ENCODE peak calls at places on chromosomes 13 and 19, in six cellular contexts. One of them, this sample, is unnamed.
A peak's percentile ranks its signal among the peaks of the same experiment; 100 is the strongest.

GRCh38 chr19:33559996-33560395 is 38.4 kb upstream of the PEPD start:
- DNase-seq in lower lobe of right lung: no peak
- DNase-seq in aorta: peak; percentile 46
- DNase-seq in heart right ventricle: no peak
- DNase-seq in A549: no peak
- DNase-seq in CD8-positive, alpha-beta T cell: no peak
- DNase-seq in this sample: no peak

GRCh38 chr19:48668332-48668731 is 4.5 kb downstream of the NTN5 start:
- DNase-seq in heart right ventricle: no peak
- DNase-seq in A549: no peak
- DNase-seq in CD8-positive, alpha-beta T cell: no peak
- DNase-seq in aorta: no peak
- DNase-seq in lower lobe of right lung: no peak
- DNase-seq in this sample: no peak

GRCh38 chr13:31764556-31764955 is 25.2 kb downstream of the RXFP2 start:
- DNase-seq in CD8-positive, alpha-beta T cell: no peak
- DNase-seq in heart right ventricle: no peak
- DNase-seq in lower lobe of right lung: no peak
- DNase-seq in aorta: no peak
- DNase-seq in A549: no peak
- DNase-seq in this sample: no peak

GRCh38 chr19:5926641-5927438 is 12.8 kb downstream of the CAPS start:
- DNase-seq in CD8-positive, alpha-beta T cell: no peak
- DNase-seq in heart right ventricle: peak; percentile 71
- DNase-seq in A549: no peak
- DNase-seq in lower lobe of right lung: no peak
- DNase-seq in aorta: no peak
- DNase-seq in this sample: no peak

GRCh38 chr19:38647966-38648788 is 728 bp downstream of the ACTN4 start:
- DNase-seq in heart right ventricle: no peak
- DNase-seq in aorta: no peak
- DNase-seq in CD8-positive, alpha-beta T cell: no peak
- DNase-seq in lower lobe of right lung: no peak
- DNase-seq in A549: no peak
- DNase-seq in this sample: no peak

GRCh38 chr19:18310966-18311365 is 11.9 kb downstream of the LSM4 start:
- DNase-seq in heart right ventricle: no peak
- DNase-seq in lower lobe of right lung: no peak
- DNase-seq in aorta: no peak
- DNase-seq in CD8-positive, alpha-beta T cell: no peak
- DNase-seq in A549: no peak
- DNase-seq in this sample: no peak

GRCh38 chr13:98485561-98485960 is 91.3 kb downstream of the STK24 start:
- DNase-seq in A549: no peak
- DNase-seq in aorta: no peak
- DNase-seq in lower lobe of right lung: no peak
- DNase-seq in CD8-positive, alpha-beta T cell: no peak
- DNase-seq in heart right ventricle: no peak
- DNase-seq in this sample: no peak

GRCh38 chr13:33884506-33885221 is 66.7 kb downstream of the RFC3 start:
- DNase-seq in lower lobe of right lung: no peak
- DNase-seq in A549: no peak
- DNase-seq in heart right ventricle: no peak
- DNase-seq in CD8-positive, alpha-beta T cell: no peak
- DNase-seq in aorta: no peak
- DNase-seq in this sample: no peak

GRCh38 chr13:101144808-101145419 is 271.4 kb downstream of the NALCN start:
- DNase-seq in lower lobe of right lung: no peak
- DNase-seq in CD8-positive, alpha-beta T cell: no peak
- DNase-seq in aorta: no peak
- DNase-seq in A549: no peak
- DNase-seq in heart right ventricle: no peak
- DNase-seq in this sample: peak; percentile 45

GRCh38 chr13:106367361-106367781 is 168.1 kb downstream of the EFNB2 start:
- DNase-seq in CD8-positive, alpha-beta T cell: no peak
- DNase-seq in lower lobe of right lung: no peak
- DNase-seq in heart right ventricle: no peak
- DNase-seq in aorta: no peak
- DNase-seq in A549: no peak
- DNase-seq in this sample: no peak

GRCh38 chr13:78827471-78827870 is 168.5 kb upstream of the OBI1 start:
- DNase-seq in A549: no peak
- DNase-seq in lower lobe of right lung: no peak
- DNase-seq in CD8-positive, alpha-beta T cell: no peak
- DNase-seq in heart right ventricle: no peak
- DNase-seq in aorta: no peak
- DNase-seq in this sample: no peak

GRCh38 chr13:75432045-75432444 is 49.9 kb downstream of the TBC1D4 start:
- DNase-seq in lower lobe of right lung: no peak
- DNase-seq in aorta: no peak
- DNase-seq in heart right ventricle: no peak
- DNase-seq in CD8-positive, alpha-beta T cell: no peak
- DNase-seq in A549: no peak
- DNase-seq in this sample: no peak

DNA sequence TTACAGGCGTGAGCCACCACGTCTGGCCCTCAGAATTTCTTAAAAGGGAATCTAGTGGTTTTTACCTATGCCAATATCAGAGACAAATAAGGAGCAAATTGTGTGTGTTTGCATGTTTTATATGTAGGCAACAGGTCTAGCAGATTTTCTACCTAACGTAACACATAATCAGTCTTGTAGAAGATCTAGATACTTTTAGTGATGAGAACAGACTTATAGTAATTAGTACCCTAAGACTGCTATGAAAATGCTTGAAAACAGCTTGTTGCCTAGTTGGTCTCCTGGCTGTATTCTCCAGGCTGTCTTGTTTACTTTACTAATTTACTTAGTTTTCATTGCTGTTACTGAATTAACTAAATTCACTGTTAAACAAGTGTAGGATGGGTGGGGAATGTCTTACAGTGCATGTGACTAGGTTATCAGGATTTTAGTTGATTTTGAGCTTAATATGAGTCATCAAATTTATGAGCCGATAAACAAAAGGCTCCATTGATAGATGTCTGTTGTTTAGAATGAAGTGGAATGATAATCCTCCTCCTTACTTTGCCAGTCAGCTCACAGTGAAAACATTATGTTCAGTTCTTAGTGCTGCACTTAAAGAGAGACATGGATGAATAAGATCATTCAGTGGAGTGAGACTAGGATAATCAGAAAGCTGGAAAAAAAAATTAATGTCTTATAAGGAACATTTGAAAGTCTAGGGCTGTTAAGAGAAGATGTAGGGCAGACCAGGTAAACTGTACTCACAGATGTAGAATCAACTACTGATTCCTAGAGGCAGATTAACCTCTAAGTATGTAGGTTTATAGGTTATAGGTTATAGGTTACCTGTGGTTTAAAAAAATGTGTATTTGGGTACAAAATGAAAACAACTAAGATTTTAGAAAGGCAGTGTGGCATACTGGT is 22.4 kb downstream of the GTF2F2 start:
- DNase-seq in CD8-positive, alpha-beta T cell: no peak
- DNase-seq in heart right ventricle: no peak
- DNase-seq in aorta: no peak
- DNase-seq in lower lobe of right lung: no peak
- DNase-seq in A549: no peak
- DNase-seq in this sample: no peak
- H3K27ac ChIP-seq in CD8-positive, alpha-beta T cell: no peak overlapping the region
- H3K27ac ChIP-seq in heart right ventricle: no peak overlapping the region
- H3K27ac ChIP-seq in aorta: no peak overlapping the region
- H3K27ac ChIP-seq in lower lobe of right lung: no peak overlapping the region
- H3K27ac ChIP-seq in A549: no peak overlapping the region
- H3K27ac ChIP-seq in this sample: no peak overlapping the region

GRCh38 chr19:1039646-1040475 is at the start of gene ABCA7:
- DNase-seq in CD8-positive, alpha-beta T cell: peak; percentile 99
- DNase-seq in A549: peak; percentile 68
- DNase-seq in aorta: peak; percentile 99
- DNase-seq in heart right ventricle: peak; percentile 98
- DNase-seq in lower lobe of right lung: peak; percentile 99
- DNase-seq in this sample: peak; percentile 99
- H3K4me1 ChIP-seq in CD8-positive, alpha-beta T cell: peaks cover 43% of the 10 kb centered on the region
- H3K4me1 ChIP-seq in A549: peaks cover 19% of the 10 kb centered on the region
- H3K4me1 ChIP-seq in aorta: no peaks in the 10 kb centered on the region
- H3K4me1 ChIP-seq in heart right ventricle: peaks cover 29% of the 10 kb centered on the region
- H3K4me1 ChIP-seq in lower lobe of right lung: peaks cover 40% of the 10 kb centered on the region
- H3K4me1 ChIP-seq in this sample: peaks cover 54% of the 10 kb centered on the region

GRCh38 chr13:110422913-110423688 is 116.0 kb downstream of the COL4A2 start:
- DNase-seq in aorta: no peak
- DNase-seq in lower lobe of right lung: no peak
- DNase-seq in CD8-positive, alpha-beta T cell: no peak
- DNase-seq in heart right ventricle: no peak
- DNase-seq in A549: no peak
- DNase-seq in this sample: no peak
- H3K27ac ChIP-seq in aorta: peak overlapping the region; percentile 50
- H3K27ac ChIP-seq in lower lobe of right lung: no peak overlapping the region
- H3K27ac ChIP-seq in CD8-positive, alpha-beta T cell: no peak overlapping the region
- H3K27ac ChIP-seq in heart right ventricle: no peak overlapping the region
- H3K27ac ChIP-seq in A549: peak overlapping the region; percentile 75
- H3K27ac ChIP-seq in this sample: no peak overlapping the region

DNA sequence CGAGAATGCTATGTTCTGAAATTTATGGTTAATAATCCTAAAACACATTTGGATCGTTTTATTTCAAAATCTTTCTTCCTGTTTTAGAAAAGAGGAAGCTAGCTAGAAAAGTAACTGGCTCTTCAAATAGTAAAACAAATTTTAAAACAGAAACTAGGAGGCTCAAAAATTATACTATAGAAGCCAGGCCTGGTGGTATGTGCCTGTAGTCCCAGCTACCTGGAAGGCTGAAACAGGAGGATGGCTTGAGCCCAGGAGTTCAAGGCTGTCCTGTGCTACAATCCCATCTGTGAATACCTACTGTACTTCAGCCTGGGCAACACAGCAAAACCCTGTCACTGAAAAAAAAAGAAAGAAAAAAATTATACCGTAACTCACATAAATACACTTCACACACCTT is 57.9 kb downstream of the ELF1 start:
- DNase-seq in heart right ventricle: no peak
- DNase-seq in lower lobe of right lung: no peak
- DNase-seq in A549: no peak
- DNase-seq in aorta: no peak
- DNase-seq in CD8-positive, alpha-beta T cell: no peak
- DNase-seq in this sample: no peak
- H3K4me1 ChIP-seq in heart right ventricle: peaks cover 48% of the 10 kb centered on the region
- H3K4me1 ChIP-seq in lower lobe of right lung: peaks cover 60% of the 10 kb centered on the region
- H3K4me1 ChIP-seq in A549: peaks cover 12% of the 10 kb centered on the region
- H3K4me1 ChIP-seq in aorta: peaks cover 2% of the 10 kb centered on the region
- H3K4me1 ChIP-seq in CD8-positive, alpha-beta T cell: peaks cover 60% of the 10 kb centered on the region
- H3K4me1 ChIP-seq in this sample: peaks cover 68% of the 10 kb centered on the region

GRCh38 chr19:39832341-39833083 is 1.4 kb downstream of the DYRK1B start:
- DNase-seq in CD8-positive, alpha-beta T cell: no peak
- DNase-seq in A549: no peak
- DNase-seq in aorta: no peak
- DNase-seq in heart right ventricle: no peak
- DNase-seq in lower lobe of right lung: no peak
- DNase-seq in this sample: no peak
- H3K27ac ChIP-seq in CD8-positive, alpha-beta T cell: peak overlapping the region; percentile 96
- H3K27ac ChIP-seq in A549: peak overlapping the region; percentile 87
- H3K27ac ChIP-seq in aorta: peak overlapping the region; percentile 19
- H3K27ac ChIP-seq in heart right ventricle: peak overlapping the region; percentile 80
- H3K27ac ChIP-seq in lower lobe of right lung: peak overlapping the region; percentile 86
- H3K27ac ChIP-seq in this sample: peak overlapping the region; percentile 91

DNA sequence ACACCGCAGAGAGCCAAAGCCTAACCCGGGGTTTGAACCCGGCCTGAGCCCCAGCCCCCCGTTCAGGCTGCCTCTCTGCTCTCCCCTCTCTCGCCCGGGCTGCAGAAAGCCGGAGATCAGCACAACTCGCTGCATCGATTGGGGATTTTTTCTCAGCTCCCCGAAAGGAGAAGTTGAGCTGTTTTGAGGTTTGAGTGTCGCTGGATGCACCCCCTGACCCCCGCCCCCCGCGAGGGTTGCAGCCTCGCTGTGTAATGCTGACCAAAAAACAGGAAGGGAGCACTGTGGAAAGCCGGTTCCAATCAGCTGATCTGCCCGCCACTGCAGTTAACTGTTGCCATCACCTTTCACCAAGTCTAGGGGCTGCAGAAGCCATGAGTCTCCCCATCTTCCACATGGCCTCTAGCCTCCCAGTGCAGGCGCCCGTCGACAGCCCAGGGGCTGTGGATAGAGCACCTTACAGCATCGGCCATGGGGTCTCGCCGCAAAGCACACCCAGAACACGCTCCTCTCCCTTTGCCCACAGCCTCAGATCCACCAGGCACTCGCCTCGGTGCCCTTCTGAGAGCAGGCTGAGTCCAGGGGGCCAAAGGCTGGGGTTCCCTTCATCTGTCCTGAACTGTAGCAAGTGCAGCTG is 34.5 kb downstream of the MYO9B start:
- DNase-seq in aorta: no peak
- DNase-seq in heart right ventricle: peak; percentile 54
- DNase-seq in lower lobe of right lung: peak; percentile 86
- DNase-seq in A549: no peak
- DNase-seq in CD8-positive, alpha-beta T cell: no peak
- DNase-seq in this sample: no peak
- H3K4me1 ChIP-seq in aorta: no peaks in the 10 kb centered on the region
- H3K4me1 ChIP-seq in heart right ventricle: peaks cover 40% of the 10 kb centered on the region
- H3K4me1 ChIP-seq in lower lobe of right lung: peaks cover 69% of the 10 kb centered on the region
- H3K4me1 ChIP-seq in A549: peaks cover 24% of the 10 kb centered on the region
- H3K4me1 ChIP-seq in CD8-positive, alpha-beta T cell: peaks cover 20% of the 10 kb centered on the region
- H3K4me1 ChIP-seq in this sample: no peaks in the 10 kb centered on the region

GRCh38 chr13:20125783-20126165 is 35.1 kb downstream of the GJA3 start:
- DNase-seq in lower lobe of right lung: no peak
- DNase-seq in A549: no peak
- DNase-seq in aorta: no peak
- DNase-seq in CD8-positive, alpha-beta T cell: no peak
- DNase-seq in heart right ventricle: no peak
- DNase-seq in this sample: no peak
- H3K27ac ChIP-seq in lower lobe of right lung: no peak overlapping the region
- H3K27ac ChIP-seq in A549: no peak overlapping the region
- H3K27ac ChIP-seq in aorta: no peak overlapping the region
- H3K27ac ChIP-seq in CD8-positive, alpha-beta T cell: no peak overlapping the region
- H3K27ac ChIP-seq in heart right ventricle: peak overlapping the region; percentile 67
- H3K27ac ChIP-seq in this sample: no peak overlapping the region

GRCh38 chr19:50724522-50725217 is 1.5 kb downstream of the CLEC11A start:
- DNase-seq in CD8-positive, alpha-beta T cell: peak; percentile 93
- DNase-seq in aorta: peak; percentile 98
- DNase-seq in heart right ventricle: peak; percentile 98
- DNase-seq in lower lobe of right lung: peak; percentile 99
- DNase-seq in A549: peak; percentile 99
- DNase-seq in this sample: peak; percentile 88

GRCh38 chr19:50721441-50722137 is 1.6 kb upstream of the CLEC11A start:
- DNase-seq in lower lobe of right lung: no peak
- DNase-seq in aorta: no peak
- DNase-seq in A549: no peak
- DNase-seq in heart right ventricle: no peak
- DNase-seq in CD8-positive, alpha-beta T cell: no peak
- DNase-seq in this sample: no peak

GRCh38 chr19:50722248-50723013 is 733 bp upstream of the CLEC11A start:
- DNase-seq in A549: no peak
- DNase-seq in heart right ventricle: no peak
- DNase-seq in CD8-positive, alpha-beta T cell: no peak
- DNase-seq in aorta: no peak
- DNase-seq in lower lobe of right lung: no peak
- DNase-seq in this sample: no peak

GRCh38 chr19:50723735-50724521 is 764 bp downstream of the CLEC11A start:
- DNase-seq in aorta: no peak
- DNase-seq in A549: no peak
- DNase-seq in CD8-positive, alpha-beta T cell: no peak
- DNase-seq in heart right ventricle: no peak
- DNase-seq in lower lobe of right lung: no peak
- DNase-seq in this sample: no peak

DNA sequence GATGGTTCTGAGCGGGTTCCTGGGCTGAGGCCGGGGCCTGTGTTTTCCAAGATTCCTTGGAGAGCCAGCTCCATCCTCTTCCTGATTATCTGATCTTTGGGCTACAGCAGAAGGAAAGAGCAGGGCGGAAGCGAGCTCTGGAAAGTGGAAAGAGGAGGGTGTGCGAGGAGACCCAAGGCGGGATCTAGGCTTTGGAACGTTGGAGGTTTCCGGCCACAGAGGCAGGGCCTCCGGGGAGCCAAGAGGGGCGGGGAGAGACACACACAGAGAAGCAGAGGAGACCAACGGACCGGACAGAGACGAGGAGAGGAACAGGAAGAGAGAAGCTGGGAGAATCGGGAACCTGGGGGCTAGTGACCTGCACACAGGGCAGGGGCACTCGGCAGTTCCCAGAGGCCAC is at the start of gene CLEC11A:
- DNase-seq in lower lobe of right lung: no peak
- DNase-seq in CD8-positive, alpha-beta T cell: no peak
- DNase-seq in heart right ventricle: peak; percentile 79
- DNase-seq in A549: no peak
- DNase-seq in aorta: no peak
- DNase-seq in this sample: no peak
- H3K4me1 ChIP-seq in lower lobe of right lung: peaks cover 27% of the 10 kb centered on the region
- H3K4me1 ChIP-seq in CD8-positive, alpha-beta T cell: peaks cover 44% of the 10 kb centered on the region
- H3K4me1 ChIP-seq in heart right ventricle: peaks cover 31% of the 10 kb centered on the region
- H3K4me1 ChIP-seq in A549: peaks cover 25% of the 10 kb centered on the region
- H3K4me1 ChIP-seq in aorta: no peaks in the 10 kb centered on the region
- H3K4me1 ChIP-seq in this sample: peaks cover 11% of the 10 kb centered on the region

This sample was measured in CD4-positive, alpha-beta memory T cell.